ENCODE peak calls at places on chromosomes 3 and 15, in ten cellular contexts. U, Q, I, F, X, J, Z, T, E and L are unnamed samples. For H3K36me3, the result is how much of the 10 kb centered on the place peaks cover.

GRCh38 chr15:92073044-92073785 is 219.7 kb downstream of the SLCO3A1 start:
- DNase-seq in U (no peak), Q (no peak), I (no peak), F (no peak), X (no peak), J (peak), Z (no peak), T (no peak), E (no peak), L (no peak)

GRCh38 chr3:101216710-101217457 is 103.5 kb downstream of the IMPG2 start:
- DNase-seq in U (no peak), Q (peak), I (peak), F (no peak), X (no peak), J (peak), Z (no peak), T (no peak), E (no peak), L (peak)

GRCh38 chr15:45347989-45348388 is 30.4 kb downstream of the GATM start:
- DNase-seq in U (no peak), Q (no peak), I (no peak), F (no peak), X (no peak), J (no peak), Z (no peak), T (no peak), E (no peak), L (no peak)

GRCh38 chr15:91469627-91470567 is 369.8 kb downstream of the SV2B start:
- DNase-seq in U (no peak), Q (no peak), I (peak), F (no peak), X (no peak), J (no peak), Z (peak), T (peak), E (no peak), L (no peak)

GRCh38 chr3:52534281-52535183 is 875 bp upstream of the NT5DC2 start:
- DNase-seq in U (peak), Q (no peak), I (peak), F (peak), X (peak), J (peak), Z (peak), T (peak), E (no peak), L (peak)

GRCh38 chr15:58221591-58222241 is 83.5 kb downstream of the AQP9 start:
- DNase-seq in U (no peak), Q (peak), I (peak), F (peak), X (no peak), J (peak), Z (peak), T (no peak), E (peak), L (no peak)

GRCh38 chr3:153313307-153313945 is 151.4 kb downstream of the RAP2B start:
- DNase-seq in U (no peak), Q (peak), I (no peak), F (no peak), X (no peak), J (peak), Z (peak), T (no peak), E (no peak), L (no peak)

GRCh38 chr3:155244206-155244605 is 49.3 kb downstream of the STRIT1 start:
- DNase-seq in U (no peak), Q (no peak), I (no peak), F (no peak), X (no peak), J (peak), Z (no peak), T (no peak), E (no peak), L (no peak)

GRCh38 chr15:91867581-91868026 is 14.1 kb downstream of the SLCO3A1 start:
- DNase-seq in U (peak), Q (peak), I (peak), F (peak), X (peak), J (peak), Z (peak), T (peak), E (no peak), L (peak)

GRCh38 chr3:75138345-75138744 is 523.9 kb upstream of the CNTN3 start:
- DNase-seq in U (no peak), Q (no peak), I (no peak), F (no peak), X (no peak), J (no peak), Z (no peak), T (no peak), E (no peak), L (no peak)

GRCh38 chr3:126349611-126350501 is 7.4 kb downstream of the KLF15 start:
- DNase-seq in U (peak), Q (no peak), I (no peak), F (no peak), X (peak), J (no peak), Z (no peak), T (peak), E (no peak), L (peak)

GRCh38 chr15:31468911-31469800 is 142.5 kb downstream of the KLF13 start:
- DNase-seq in U (no peak), Q (no peak), I (peak), F (no peak), X (no peak), J (no peak), Z (no peak), T (no peak), E (no peak), L (peak)

GRCh38 chr3:188442430-188442829 is 288.5 kb downstream of the LPP start:
- DNase-seq in U (no peak), Q (no peak), I (no peak), F (no peak), X (no peak), J (no peak), Z (no peak), T (no peak), E (no peak), L (no peak)

GRCh38 chr15:92714071-92714456 is 58.5 kb upstream of the FAM174B start:
- DNase-seq in U (no peak), Q (peak), I (no peak), F (peak), X (no peak), J (peak), Z (peak), T (no peak), E (peak), L (no peak)

GRCh38 chr3:126678691-126679317 is 23.9 kb upstream of the TXNRD3 start:
- DNase-seq in U (no peak), Q (no peak), I (peak), F (no peak), X (no peak), J (no peak), Z (no peak), T (peak), E (no peak), L (no peak)

GRCh38 chr15:80514071-80514780 is 110.0 kb downstream of the ARNT2 start:
- DNase-seq in U (no peak), Q (peak), I (no peak), F (no peak), X (no peak), J (peak), Z (no peak), T (no peak), E (no peak), L (no peak)

GRCh38 chr3:16136042-16136441 is 38.4 kb upstream of the GALNT15 start:
- DNase-seq in U (no peak), Q (no peak), I (no peak), F (no peak), X (no peak), J (peak), Z (no peak), T (no peak), E (no peak), L (no peak)

GRCh38 chr3:43759297-43759782 is 68.6 kb downstream of the ABHD5 start:
- DNase-seq in U (no peak), Q (peak), I (no peak), F (peak), X (no peak), J (peak), Z (no peak), T (no peak), E (peak), L (peak)

GRCh38 chr15:38504680-38505467 is 50.9 kb downstream of the FAM98B start:
- DNase-seq in U (no peak), Q (no peak), I (no peak), F (no peak), X (no peak), J (peak), Z (no peak), T (no peak), E (no peak), L (no peak)

GRCh38 chr15:67080118-67080899 is 14.9 kb downstream of the SMAD3 start:
- DNase-seq in U (peak), Q (no peak), I (no peak), F (no peak), X (peak), J (peak), Z (no peak), T (no peak), E (no peak), L (peak)

GRCh38 chr3:79086514-79086913 is 681.3 kb downstream of the ROBO1 start:
- DNase-seq in U (peak), Q (peak), I (peak), F (peak), X (no peak), J (peak), Z (peak), T (no peak), E (peak), L (no peak)

GRCh38 chr3:5166846-5167245 is 20.7 kb upstream of the EDEM1 start:
- DNase-seq in U (no peak), Q (no peak), I (no peak), F (no peak), X (no peak), J (no peak), Z (no peak), T (no peak), E (no peak), L (no peak)

GRCh38 chr15:78207641-78208340 is 26.6 kb downstream of the ACSBG1 start:
- DNase-seq in U (peak), Q (no peak), I (no peak), F (no peak), X (no peak), J (no peak), Z (no peak), T (no peak), E (no peak), L (no peak)

GRCh38 chr3:157786216-157786615 is 283.0 kb upstream of the VEPH1 start:
- DNase-seq in U (no peak), Q (no peak), I (no peak), F (no peak), X (no peak), J (peak), Z (no peak), T (no peak), E (no peak), L (no peak)

GRCh38 chr3:72021531-72021930 is 236.6 kb upstream of the PROK2 start:
- DNase-seq in U (no peak), Q (no peak), I (no peak), F (no peak), X (no peak), J (no peak), Z (no peak), T (no peak), E (no peak), L (no peak)

GRCh38 chr15:98321916-98322315 is 326.4 kb upstream of the IGF1R start:
- DNase-seq in U (no peak), Q (no peak), I (no peak), F (no peak), X (no peak), J (no peak), Z (no peak), T (no peak), E (no peak), L (no peak)
- H3K4me3 ChIP-seq in U (no peak), Q (no peak), I (no peak), F (no peak), X (no peak), J (no peak), Z (no peak), T (no peak), E (no peak), L (no peak)

DNA sequence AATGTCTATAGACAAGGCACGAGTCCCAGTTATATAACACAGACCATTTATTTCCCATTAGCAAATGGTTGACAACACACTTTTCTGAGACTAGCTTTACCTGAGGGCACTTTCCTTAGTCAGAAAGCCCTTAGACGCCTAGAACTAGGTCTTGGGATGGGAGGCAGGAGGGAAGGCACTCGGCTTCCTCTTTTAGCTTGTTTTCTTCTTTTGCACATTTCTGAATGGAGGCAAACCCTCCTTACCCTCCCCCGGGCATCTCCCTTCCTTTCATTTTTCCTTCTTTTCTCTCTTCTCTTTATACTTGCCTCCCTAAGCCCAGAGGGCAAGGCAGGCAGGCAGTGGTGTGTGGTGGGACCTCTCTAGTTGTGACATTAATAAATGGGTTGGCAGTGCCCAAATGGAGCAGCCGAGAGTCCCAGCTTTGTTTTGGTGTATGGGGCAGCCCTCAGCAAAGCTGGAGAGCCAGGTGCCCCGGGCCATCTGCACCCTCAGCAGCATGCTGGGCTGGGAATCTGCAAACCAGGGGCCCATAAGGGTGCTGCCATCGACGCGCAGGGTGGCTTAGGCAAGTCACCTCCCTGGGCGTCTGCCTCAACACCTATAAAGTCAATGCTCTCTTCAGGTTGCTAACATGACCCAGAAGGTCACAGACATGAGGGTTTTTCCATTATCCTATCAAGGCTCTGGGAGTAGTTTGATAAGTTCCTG is 21.1 kb upstream of the BCL2L10 start:
- DNase-seq in U (no peak), Q (no peak), I (no peak), F (no peak), X (no peak), J (no peak), Z (no peak), T (no peak), E (no peak), L (no peak)
- H3K36me3 ChIP-seq in U (under half), Q (under half), I (under half), F (under half), X (under half), J (under half), Z (under half), T (under half), E (under half), L (under half)

DNA sequence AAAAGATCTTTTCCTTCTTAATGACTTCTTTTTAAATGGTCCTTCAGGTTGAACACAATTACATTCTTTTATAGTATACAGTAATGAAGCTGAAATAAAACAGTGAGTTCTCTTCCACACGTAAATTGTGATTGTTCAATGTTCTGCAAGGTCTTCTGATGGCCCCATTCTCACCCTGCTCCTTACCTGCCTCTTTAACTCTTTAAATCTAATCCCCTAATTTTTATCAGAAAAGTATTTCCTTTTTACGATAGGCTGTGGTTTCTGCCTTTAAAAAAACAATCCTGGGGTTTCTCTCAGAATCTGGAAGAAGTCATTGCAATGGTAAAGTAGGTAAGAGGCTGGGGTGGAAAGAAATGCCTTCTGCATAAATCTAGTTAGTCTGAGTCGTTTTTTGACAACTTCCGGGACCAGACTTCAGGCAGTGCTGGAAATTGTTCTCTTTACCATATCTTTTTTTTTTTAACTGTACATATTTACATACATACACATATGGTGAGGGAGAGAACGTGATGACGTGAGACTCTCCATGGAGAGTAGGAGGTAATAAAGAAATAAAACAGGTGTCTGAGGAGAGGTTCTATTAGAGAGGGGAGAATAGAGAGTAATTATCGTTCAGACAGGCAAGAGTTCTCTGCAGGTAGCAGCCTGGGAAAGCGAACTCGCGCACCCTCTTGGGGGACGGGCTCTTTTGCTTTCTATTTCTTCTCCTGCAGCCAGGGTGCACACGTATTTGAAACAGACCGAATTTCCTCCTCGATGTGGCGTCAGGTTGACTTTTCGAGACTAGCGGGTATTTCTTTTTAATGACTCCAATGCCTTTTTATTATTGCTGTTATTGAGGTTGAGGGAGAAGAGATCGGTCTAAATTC is at the start of gene SIDT1:
- DNase-seq in U (peak), Q (no peak), I (peak), F (peak), X (no peak), J (no peak), Z (peak), T (peak), E (peak), L (no peak)
- H3K4me3 ChIP-seq in U (peak), Q (peak), I (peak), F (peak), X (peak), J (peak), Z (peak), T (peak), E (peak), L (peak)

GRCh38 chr15:96362759-96363678 is 32.5 kb downstream of the NR2F2 start:
- DNase-seq in U (no peak), Q (no peak), I (no peak), F (no peak), X (no peak), J (no peak), Z (peak), T (no peak), E (no peak), L (no peak)
- H3K36me3 ChIP-seq in U (under half), Q (under half), I (under half), F (under half), X (under half), J (under half), Z (under half), T (under half), E (under half), L (under half)

DNA sequence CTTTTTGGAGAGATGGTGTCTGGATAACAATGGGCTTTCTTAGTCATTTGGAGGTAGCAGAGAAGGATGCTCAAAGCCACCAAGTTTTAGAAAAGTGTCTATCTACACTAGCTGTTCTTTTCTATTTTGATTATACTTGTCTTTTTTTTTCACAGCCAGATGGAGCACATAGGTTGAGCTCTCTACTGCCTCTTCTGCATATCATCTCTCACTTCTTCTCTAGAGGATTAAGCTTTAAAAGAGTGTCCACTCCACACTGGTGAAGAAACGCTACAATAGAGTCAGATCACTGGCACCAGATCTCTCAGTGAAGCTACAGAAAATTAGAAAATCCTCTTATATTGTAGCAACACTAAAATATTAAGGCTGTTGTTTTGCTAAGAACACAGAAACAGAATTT is 145.3 kb upstream of the MBNL1 start:
- DNase-seq in U (no peak), Q (no peak), I (no peak), F (no peak), X (no peak), J (peak), Z (no peak), T (no peak), E (no peak), L (no peak)
- H3K4me3 ChIP-seq in U (no peak), Q (no peak), I (no peak), F (no peak), X (no peak), J (no peak), Z (no peak), T (no peak), E (no peak), L (no peak)